ENCODE peak calls at places on chromosomes 16 and 17, in seven cellular contexts. K is fibroblast of lung, F is stomach, N is mesendoderm, W is pancreas, Z is upper lobe of right lung, V is upper lobe of left lung. M is an unnamed sample.

GRCh38 chr16:8963010-8963824 is 489 bp downstream of the USP7 start:
- DNase-seq in V (no peak), Z (no peak), N (no peak), K (no peak), W (no peak), F (no peak), M (no peak)

GRCh38 chr16:87917503-87917902 is 18.8 kb downstream of the CA5A start:
- DNase-seq in W (no peak), F (no peak), K (no peak), N (no peak), V (no peak), Z (no peak), M (no peak)

GRCh38 chr16:79573881-79574280 is 26.7 kb downstream of the MAF start:
- DNase-seq in Z (no peak), N (no peak), F (no peak), W (no peak), V (no peak), K (no peak), M (no peak)

GRCh38 chr16:78584213-78584860 is 484.9 kb downstream of the WWOX start:
- DNase-seq in K (no peak), N (no peak), V (no peak), Z (no peak), F (no peak), W (no peak), M (no peak)

GRCh38 chr17:64687959-64688358 is 25.9 kb upstream of the SMURF2 start:
- DNase-seq in W (no peak), F (no peak), Z (no peak), V (no peak), K (peak; percentile 41), N (no peak), M (no peak)

GRCh38 chr17:39703913-39704312 is 4.0 kb downstream of the ERBB2 start:
- DNase-seq in W (no peak), Z (no peak), F (no peak), V (no peak), K (no peak), N (no peak), M (no peak)

GRCh38 chr16:81767987-81768592 is 11.0 kb upstream of the PLCG2 start:
- DNase-seq in Z (no peak), N (no peak), W (peak; percentile 65), K (no peak), F (no peak), V (no peak), M (no peak)

GRCh38 chr17:16352303-16352837 is 899 bp downstream of the CENPV start:
- DNase-seq in F (peak; percentile 48), Z (peak; percentile 65), K (peak; percentile 36), W (peak; percentile 36), N (peak; percentile 84), V (no peak), M (peak; percentile 59)

GRCh38 chr17:64170286-64170685 is 40.3 kb upstream of the ERN1 start:
- DNase-seq in W (no peak), N (no peak), V (no peak), F (no peak), K (no peak), Z (no peak), M (no peak)

DNA sequence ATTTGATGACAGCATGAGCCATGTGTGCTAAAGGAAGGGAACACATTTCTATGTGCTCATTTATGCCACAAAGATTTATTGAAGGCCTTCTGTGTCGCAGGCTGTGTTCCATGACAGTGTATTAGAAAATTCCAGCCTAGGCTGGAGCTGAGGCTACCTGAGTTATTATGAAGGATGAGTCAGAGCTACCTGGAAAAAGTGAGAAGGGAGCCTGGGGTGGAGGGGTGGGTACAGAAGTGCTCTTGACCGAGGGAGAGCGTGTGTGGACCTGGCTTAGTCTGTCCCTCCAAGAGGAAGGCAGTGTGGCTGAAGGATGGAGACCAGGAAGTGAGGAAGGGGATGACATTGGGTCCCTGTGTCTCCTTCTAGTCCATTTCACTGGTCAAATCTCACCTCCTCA is 98.3 kb downstream of the N4BP1 start:
- DNase-seq in K (no peak), V (no peak), F (no peak), Z (no peak), N (no peak), W (no peak), M (no peak)
- H3K4me3 ChIP-seq in K (no peak overlapping the region), V (no peak overlapping the region), F (no peak overlapping the region), Z (no peak overlapping the region), N (no peak overlapping the region), W (no peak overlapping the region), M (no peak overlapping the region)

GRCh38 chr17:2468270-2468669 is 43.4 kb downstream of the METTL16 start:
- DNase-seq in W (no peak), N (no peak), F (no peak), Z (no peak), K (peak; percentile 97), V (no peak), M (no peak)
- H3K4me1 ChIP-seq in W (no peaks in the 10 kb centered on the region), N (no peaks in the 10 kb centered on the region), F (no peaks in the 10 kb centered on the region), Z (no peaks in the 10 kb centered on the region), K (no peaks in the 10 kb centered on the region), V (no peaks in the 10 kb centered on the region), M (no peaks in the 10 kb centered on the region)

GRCh38 chr17:82339634-82340580 is 6.3 kb upstream of the SECTM1 start:
- DNase-seq in K (no peak), W (no peak), Z (no peak), F (no peak), N (no peak), V (no peak), M (no peak)
- H3K4me3 ChIP-seq in K (no peak overlapping the region), W (no peak overlapping the region), Z (peak overlapping the region; percentile 21), F (peak overlapping the region; percentile 30), N (no peak overlapping the region), V (peak overlapping the region; percentile 9), M (no peak overlapping the region)

GRCh38 chr17:50183439-50184001 is 17.7 kb downstream of the SGCA start:
- DNase-seq in F (no peak), K (peak; percentile 56), N (no peak), W (no peak), V (no peak), Z (no peak), M (no peak)
- H3K4me1 ChIP-seq in F (peaks cover 9% of the 10 kb centered on the region), K (peaks cover 9% of the 10 kb centered on the region), N (peaks cover 1% of the 10 kb centered on the region), W (no peaks in the 10 kb centered on the region), V (peaks cover 10% of the 10 kb centered on the region), Z (peaks cover 10% of the 10 kb centered on the region), M (peaks cover 3% of the 10 kb centered on the region)

GRCh38 chr17:72419866-72420774 is 299.3 kb downstream of the SOX9 start:
- DNase-seq in K (no peak), F (no peak), N (no peak), Z (no peak), W (no peak), V (no peak), M (no peak)
- H3K4me3 ChIP-seq in K (no peak overlapping the region), F (no peak overlapping the region), N (no peak overlapping the region), Z (no peak overlapping the region), W (no peak overlapping the region), V (no peak overlapping the region), M (no peak overlapping the region)

GRCh38 chr17:41822216-41823140 is 9.7 kb downstream of the FKBP10 start:
- DNase-seq in F (no peak), Z (no peak), N (no peak), V (no peak), K (no peak), W (no peak), M (no peak)
- H3K4me1 ChIP-seq in F (no peaks in the 10 kb centered on the region), Z (no peaks in the 10 kb centered on the region), N (no peaks in the 10 kb centered on the region), V (no peaks in the 10 kb centered on the region), K (no peaks in the 10 kb centered on the region), W (no peaks in the 10 kb centered on the region), M (no peaks in the 10 kb centered on the region)